ENCODE peak calls at places on chromosomes 13 and 19, in seven cellular contexts. Y is stomach, B is ovary, F is upper lobe of left lung, L is right lobe of liver, J is IMR-90, U is adrenal gland. Q is an unnamed sample.
A peak's percentile ranks its signal among the peaks of the same experiment; 100 is the strongest.

GRCh38 chr19:43623889-43624670 is 4.7 kb upstream of the ZNF428 start:
- DNase-seq in B (no peak), L (no peak), J (no peak), Y (no peak), U (no peak), F (no peak), Q (no peak)

GRCh38 chr13:50843256-50844043 is at the start of gene DLEU7:
- DNase-seq in F (no peak), L (peak; percentile 14), J (no peak), Y (no peak), U (no peak), B (no peak), Q (no peak)

GRCh38 chr13:51148223-51148951 is 37.3 kb upstream of the C13orf42 start:
- DNase-seq in Y (no peak), B (no peak), J (no peak), U (no peak), F (peak; percentile 23), L (no peak), Q (peak; percentile 20)

GRCh38 chr13:111505175-111505777 is 184.8 kb downstream of the TEX29 start:
- DNase-seq in Y (peak; percentile 25), L (no peak), F (no peak), B (no peak), U (no peak), J (no peak), Q (no peak)

GRCh38 chr13:48595330-48596127 is 58.2 kb upstream of the CYSLTR2 start:
- DNase-seq in B (peak; percentile 67), Y (peak; percentile 63), U (peak; percentile 74), J (peak; percentile 70), F (peak; percentile 47), L (peak; percentile 49), Q (peak; percentile 66)

GRCh38 chr13:32846556-32846955 is 169.7 kb upstream of the KL start:
- DNase-seq in Y (no peak), L (no peak), F (no peak), U (no peak), B (no peak), J (no peak), Q (no peak)

GRCh38 chr13:47553329-47553977 is 447.6 kb downstream of the SUCLA2 start:
- DNase-seq in L (no peak), B (no peak), U (no peak), Y (no peak), J (no peak), F (no peak), Q (no peak)

GRCh38 chr13:110790371-110790770 is 76.9 kb downstream of the ING1 start:
- DNase-seq in B (no peak), U (no peak), F (no peak), J (no peak), L (no peak), Y (no peak), Q (no peak)

GRCh38 chr13:101416181-101417042 is at the start of gene NALCN:
- DNase-seq in J (no peak), L (peak; percentile 28), B (peak; percentile 65), U (peak; percentile 25), F (no peak), Y (no peak), Q (no peak)

GRCh38 chr19:46218160-46218559 is 11.4 kb upstream of the IGFL1 start:
- DNase-seq in U (peak; percentile 57), L (no peak), Y (no peak), B (peak; percentile 59), F (no peak), J (peak; percentile 6), Q (no peak)

GRCh38 chr13:113938716-113939115 is 35.2 kb downstream of the C13orf46 start:
- DNase-seq in U (no peak), J (no peak), B (no peak), Y (no peak), F (no peak), L (no peak), Q (no peak)

GRCh38 chr13:27917121-27917947 is 2.5 kb upstream of the PDX1 start:
- DNase-seq in Y (no peak), U (no peak), J (no peak), F (no peak), B (no peak), L (no peak), Q (no peak)

GRCh38 chr13:39049274-39049673 is 11.0 kb downstream of the NHLRC3 start:
- DNase-seq in Y (no peak), U (no peak), J (no peak), F (no peak), L (no peak), B (no peak), Q (no peak)

GRCh38 chr19:33194527-33194883 is 375 bp downstream of the LRP3 start:
- DNase-seq in B (no peak), U (no peak), J (no peak), Y (no peak), F (no peak), L (no peak), Q (no peak)

GRCh38 chr13:31236211-31236786 is 36.5 kb downstream of the B3GLCT start:
- DNase-seq in F (no peak), B (no peak), U (no peak), J (peak; percentile 54), Y (no peak), L (no peak), Q (no peak)

GRCh38 chr19:2768365-2769132 is 14.5 kb downstream of the SGTA start:
- DNase-seq in L (no peak), Y (no peak), U (no peak), F (no peak), J (no peak), B (no peak), Q (no peak)

GRCh38 chr13:99955747-99956472 is 15.7 kb downstream of the ZIC5 start:
- DNase-seq in J (peak; percentile 17), L (no peak), U (no peak), B (no peak), Y (no peak), F (no peak), Q (no peak)

GRCh38 chr19:55112781-55113569 is 4.5 kb downstream of the PPP1R12C start:
- DNase-seq in J (no peak), Y (no peak), U (no peak), L (no peak), F (peak; percentile 42), B (peak; percentile 61), Q (peak; percentile 47)

GRCh38 chr19:6057651-6058365 is 52.5 kb downstream of the RFX2 start:
- DNase-seq in J (no peak), F (no peak), B (no peak), L (no peak), Y (no peak), U (peak; percentile 25), Q (peak; percentile 30)

GRCh38 chr13:32031025-32031814 is at the start of gene FRY:
- DNase-seq in J (peak; percentile 58), B (peak; percentile 71), U (peak; percentile 71), Y (peak; percentile 60), F (peak; percentile 82), L (peak; percentile 91), Q (peak; percentile 79)

GRCh38 chr13:49308104-49308875 is 60.6 kb downstream of the CDADC1 start:
- DNase-seq in L (no peak), J (peak; percentile 66), B (peak; percentile 94), F (peak; percentile 72), Y (peak; percentile 86), U (no peak), Q (peak; percentile 93)

GRCh38 chr19:4449022-4449825 is 8.4 kb downstream of the UBXN6 start:
- DNase-seq in F (no peak), B (peak; percentile 83), U (peak; percentile 95), L (peak; percentile 73), J (no peak), Y (no peak), Q (no peak)

GRCh38 chr13:95801825-95802224 is 124.9 kb downstream of the DNAJC3 start:
- DNase-seq in L (no peak), Y (no peak), B (no peak), J (no peak), F (no peak), U (no peak), Q (no peak)

GRCh38 chr13:20873348-20873747 is 29.2 kb downstream of the XPO4 start:
- DNase-seq in F (no peak), B (no peak), J (peak; percentile 61), U (no peak), Y (no peak), L (no peak), Q (no peak)

DNA sequence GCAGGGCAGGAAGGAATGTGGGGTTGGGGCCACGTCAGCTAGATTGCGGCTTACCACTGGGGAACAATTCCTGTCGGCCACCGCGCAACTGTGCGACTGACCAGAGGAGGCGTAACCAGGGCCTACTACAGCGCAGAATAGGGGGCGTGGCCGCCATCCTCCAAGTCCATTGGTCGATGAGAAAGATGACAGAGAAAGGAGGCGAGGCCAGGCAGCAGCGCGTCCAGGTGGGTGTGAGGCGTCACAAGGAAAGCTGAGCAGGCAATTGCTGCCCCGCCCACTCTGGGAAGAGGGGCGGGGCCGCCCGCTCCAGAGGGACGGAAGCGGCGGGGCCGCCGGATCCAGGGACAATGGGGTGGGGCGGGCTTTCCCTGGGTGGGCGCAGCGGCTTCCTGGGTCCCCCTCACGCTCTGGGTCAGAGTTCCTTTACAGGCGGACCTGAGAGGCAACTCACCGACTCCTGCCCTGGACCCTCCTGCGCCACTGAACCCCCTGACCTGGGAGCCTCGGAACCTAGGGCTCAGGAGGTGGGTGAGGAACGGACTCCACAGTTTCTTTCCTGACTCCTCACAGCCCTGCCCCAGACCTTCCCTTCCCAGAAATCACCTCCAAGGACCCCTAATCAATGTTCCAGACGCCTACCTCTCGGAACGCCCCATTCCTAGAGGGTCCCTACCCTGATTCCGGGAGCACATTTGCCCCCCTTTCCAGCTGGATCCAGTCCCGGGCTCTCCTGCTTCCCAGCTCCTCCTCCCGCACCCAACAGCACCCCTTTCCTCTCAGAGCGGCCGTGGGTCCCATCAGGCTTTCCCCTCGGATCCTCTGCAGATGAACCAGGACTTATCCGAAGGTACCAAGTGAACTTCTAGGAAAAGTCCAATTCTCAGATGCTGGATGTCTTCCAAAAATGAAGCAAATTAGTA is 101.5 kb upstream of the ZNF492 start:
- DNase-seq in F (peak; percentile 80), Y (no peak), U (peak; percentile 25), J (no peak), B (peak; percentile 98), L (peak; percentile 69), Q (peak; percentile 96)
- TF ChIP-seq POLR2A in F (peak; percentile 45), Y (no peak), U (peak; percentile 79), J (no peak), B (peak; percentile 99), L (no peak), Q (peak; percentile 90)

DNA sequence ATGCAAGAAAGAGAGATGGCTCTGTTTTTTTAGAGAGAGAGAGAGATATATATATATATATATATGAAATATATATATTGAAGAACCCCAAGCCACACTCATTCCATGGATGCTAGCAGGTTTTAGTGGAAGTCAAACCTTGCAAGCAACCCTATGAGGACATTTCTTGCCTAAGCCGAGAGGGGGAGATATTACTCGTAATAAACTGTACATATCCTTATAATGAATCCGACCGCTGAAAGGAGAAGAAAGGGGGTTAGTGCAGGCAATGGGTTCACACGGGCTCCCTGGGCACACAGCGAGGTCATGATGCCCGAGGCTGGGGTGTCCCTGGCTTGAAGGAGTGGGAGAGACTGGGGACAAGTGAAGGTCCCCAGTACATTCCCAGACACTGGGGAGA is 78.3 kb downstream of the IER2 start:
- DNase-seq in U (no peak), F (no peak), J (no peak), B (no peak), L (no peak), Y (no peak), Q (no peak)
- TF ChIP-seq CTCF in U (no peak), F (no peak), J (no peak), B (no peak), L (no peak), Y (no peak), Q (no peak)

GRCh38 chr13:45934283-45934682 is 82.7 kb upstream of the SIAH3 start:
- DNase-seq in L (no peak), U (no peak), B (no peak), Y (no peak), F (no peak), J (no peak), Q (no peak)
- H3K4me1 ChIP-seq in L (no peaks in the 10 kb centered on the region), U (no peaks in the 10 kb centered on the region), B (no peaks in the 10 kb centered on the region), Y (peaks cover 8% of the 10 kb centered on the region), F (no peaks in the 10 kb centered on the region), J (no peaks in the 10 kb centered on the region), Q (no peaks in the 10 kb centered on the region)

GRCh38 chr19:52028027-52028779 is at the start of gene ZNF614:
- DNase-seq in J (peak; percentile 86), F (peak; percentile 88), B (peak; percentile 92), L (peak; percentile 84), Y (peak; percentile 87), U (peak; percentile 88), Q (peak; percentile 87)
- TF ChIP-seq POLR2A in J (peak; percentile 93), F (no peak), B (peak; percentile 35), L (peak; percentile 55), Y (no peak), U (peak; percentile 77), Q (peak; percentile 41)